ENCODE peak calls at places on chromosomes 3 and 15, in eight cellular contexts. D is left ventricle myocardium inferior, V is cardiac fibroblast, Q is GM13977, L is dorsolateral prefrontal cortex, N is IMR-90, Y is progenitor cell of endocrine pancreas, S is MM.1S. G is an unnamed sample.

GRCh38 chr3:120326784-120327183 is 22.4 kb downstream of the LRRC58 start:
- DNase-seq in Q (no peak), L (no peak), S (no peak), V (no peak), N (no peak), Y (no peak), D (no peak), G (no peak)

GRCh38 chr3:72630614-72631344 is 217.5 kb downstream of the SHQ1 start:
- DNase-seq in N (no peak), L (no peak), Y (no peak), D (no peak), S (no peak), V (no peak), Q (no peak), G (no peak)

GRCh38 chr3:188052229-188052965 is 101.6 kb upstream of the LPP start:
- DNase-seq in Q (no peak), Y (peak; percentile 22), L (peak; percentile 97), D (peak; percentile 83), N (peak; percentile 32), V (peak; percentile 35), S (no peak), G (no peak)

GRCh38 chr3:29079358-29079757 is 201.5 kb upstream of the RBMS3 start:
- DNase-seq in S (no peak), D (no peak), Y (no peak), L (no peak), V (no peak), N (no peak), Q (no peak), G (no peak)

GRCh38 chr3:127560051-127560787 is 30.3 kb downstream of the TPRA1 start:
- DNase-seq in D (no peak), S (no peak), Q (no peak), Y (no peak), N (no peak), L (no peak), V (no peak), G (peak; percentile 26)

GRCh38 chr15:67023517-67024321 is 41.7 kb upstream of the SMAD3 start:
- DNase-seq in L (no peak), N (no peak), Q (no peak), D (no peak), Y (no peak), S (no peak), V (no peak), G (no peak)

GRCh38 chr15:66390670-66391069 is 4.0 kb downstream of the MAP2K1 start:
- DNase-seq in Y (no peak), S (peak; percentile 27), V (peak; percentile 60), L (no peak), D (no peak), N (no peak), Q (peak; percentile 17), G (peak; percentile 23)

GRCh38 chr3:146313411-146314111 is 62.7 kb upstream of the PLSCR4 start:
- DNase-seq in Y (no peak), D (no peak), N (peak; percentile 90), L (no peak), V (peak; percentile 94), S (no peak), Q (no peak), G (no peak)

GRCh38 chr3:76684946-76685345 is 355.0 kb upstream of the ROBO2 start:
- DNase-seq in S (no peak), V (no peak), L (no peak), Y (no peak), Q (no peak), D (no peak), N (no peak), G (no peak)

GRCh38 chr3:160928183-160928718 is 172.2 kb downstream of the PPM1L start:
- DNase-seq in V (no peak), Q (no peak), Y (no peak), N (no peak), S (no peak), L (no peak), D (no peak), G (no peak)

GRCh38 chr15:75840659-75841058 is 2.6 kb upstream of the UBE2Q2 start:
- DNase-seq in D (no peak), Q (no peak), L (no peak), S (no peak), V (peak; percentile 58), N (peak; percentile 75), Y (no peak), G (no peak)

GRCh38 chr3:182755308-182756106 is 37.8 kb upstream of the ATP11B start:
- DNase-seq in Q (no peak), D (no peak), L (no peak), N (peak; percentile 18), S (no peak), V (peak; percentile 31), Y (no peak), G (no peak)

GRCh38 chr3:104198136-104198535 is 1168.6 kb upstream of the ALCAM start:
- DNase-seq in N (no peak), D (no peak), V (no peak), Y (no peak), L (no peak), S (no peak), Q (no peak), G (no peak)

DNA sequence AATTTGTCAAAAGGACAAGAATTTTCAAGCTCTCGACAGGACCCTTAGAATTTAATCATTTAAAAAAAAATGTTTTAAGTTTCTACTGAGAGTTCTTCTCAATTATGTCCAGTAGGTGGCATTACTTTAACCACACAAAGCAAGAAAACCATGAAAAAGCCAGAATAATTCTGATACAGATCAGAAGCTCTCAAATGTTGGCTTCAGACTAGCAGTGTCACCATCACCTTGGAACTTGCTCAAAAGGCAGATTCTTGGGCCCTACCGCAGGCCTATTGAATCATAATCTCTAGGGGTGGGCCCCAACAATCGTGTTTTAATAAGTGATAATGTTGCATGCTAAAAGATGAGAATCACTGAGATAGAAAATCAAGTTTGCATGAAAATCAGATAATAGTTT is 99.5 kb upstream of the KCNMB2 start:
- DNase-seq in L (no peak), V (peak; percentile 76), Q (peak; percentile 54), D (no peak), N (peak; percentile 55), S (peak; percentile 85), Y (no peak), G (no peak)
- TF ChIP-seq CTCF in L (peak; percentile 74), V (peak; percentile 43), Q (peak; percentile 46), D (peak; percentile 69), N (peak; percentile 67), S (peak; percentile 78), Y (peak; percentile 75), G (peak; percentile 46)

DNA sequence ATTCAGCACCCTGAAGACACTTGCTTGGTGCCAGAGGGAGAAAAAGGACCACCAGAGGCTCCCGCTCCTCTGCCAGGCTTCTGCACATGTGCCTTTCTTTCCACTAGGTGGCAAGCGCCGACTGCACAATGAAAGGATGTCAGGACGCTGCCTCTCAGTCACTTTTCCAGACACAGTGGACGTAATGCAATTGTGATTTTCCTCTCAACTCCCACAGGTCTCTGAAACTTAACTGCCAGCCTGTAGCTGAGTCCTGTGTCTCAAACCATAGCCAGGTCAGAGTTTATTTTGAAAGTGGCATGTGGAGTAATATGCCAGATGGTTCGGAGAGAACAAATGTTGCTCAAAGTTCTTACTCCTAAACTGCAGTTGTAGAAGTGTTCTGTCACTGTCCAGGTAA is 162.9 kb downstream of the ITPR1 start:
- DNase-seq in N (peak; percentile 75), L (peak; percentile 78), S (no peak), V (peak; percentile 84), D (peak; percentile 45), Q (peak; percentile 12), Y (peak; percentile 58), G (peak; percentile 30)
- TF ChIP-seq CTCF in N (peak; percentile 97), L (peak; percentile 87), S (peak; percentile 40), V (peak; percentile 95), D (peak; percentile 88), Q (peak; percentile 45), Y (peak; percentile 91), G (peak; percentile 26)

DNA sequence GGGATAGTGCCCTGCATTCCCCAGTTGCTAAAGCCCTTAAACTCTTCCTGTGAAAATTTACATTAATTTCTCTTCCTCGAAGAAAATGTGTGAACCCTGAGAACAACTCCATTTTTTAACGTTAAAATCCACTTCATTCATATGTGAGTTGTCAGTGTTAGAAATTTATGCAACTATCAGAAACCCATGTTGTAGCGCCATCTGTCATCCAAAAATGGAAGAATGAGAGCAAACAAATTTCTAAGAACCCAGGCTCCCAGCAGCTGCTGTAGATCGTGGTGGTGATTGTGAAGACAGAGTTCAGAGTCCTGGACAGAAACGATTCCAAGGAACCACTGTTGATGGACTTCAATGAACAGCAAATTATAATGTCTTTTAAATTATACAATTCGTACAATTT is 179.7 kb upstream of the NDN start:
- DNase-seq in D (no peak), L (no peak), V (no peak), Q (no peak), Y (no peak), N (no peak), S (peak; percentile 65), G (no peak)
- TF ChIP-seq CTCF in D (peak; percentile 28), L (peak; percentile 67), V (no peak), Q (no peak), Y (peak; percentile 34), N (peak; percentile 14), S (peak; percentile 69), G (no peak)

DNA sequence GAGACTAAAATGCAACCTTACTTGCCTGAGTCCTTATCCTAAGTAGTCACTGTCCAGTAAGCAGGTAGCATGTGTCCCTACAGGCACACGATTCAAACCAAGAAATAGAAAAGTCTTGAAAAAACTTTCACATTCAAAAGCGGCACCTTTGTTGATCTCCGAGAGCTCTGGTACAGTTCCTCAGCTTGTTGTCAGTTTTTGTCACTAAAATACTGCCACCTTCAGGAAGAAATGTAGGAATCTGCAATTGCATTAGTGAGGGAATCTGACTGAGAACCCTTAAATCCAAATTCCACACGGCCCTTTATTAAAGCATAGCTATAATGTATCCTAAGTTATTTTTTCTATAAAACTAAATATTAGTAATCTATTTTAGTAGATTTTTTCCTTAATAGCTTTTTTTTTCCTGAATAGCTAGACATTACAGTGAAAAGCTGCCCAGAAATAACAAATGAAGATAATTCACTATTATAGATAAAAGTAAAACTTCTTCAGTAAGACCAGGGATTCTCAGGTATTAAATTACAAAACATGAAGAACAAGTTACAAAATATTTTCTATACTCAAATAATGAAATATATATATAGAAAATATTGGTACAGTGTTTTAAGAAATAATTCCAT is 44.0 kb downstream of the CCDC54 start:
- DNase-seq in V (peak; percentile 85), Q (peak; percentile 43), N (peak; percentile 74), L (no peak), Y (no peak), S (peak; percentile 86), D (no peak), G (peak; percentile 15)
- TF ChIP-seq CTCF in V (peak; percentile 59), Q (peak; percentile 56), N (peak; percentile 75), L (peak; percentile 85), Y (peak; percentile 81), S (peak; percentile 66), D (peak; percentile 85), G (peak; percentile 76)

GRCh38 chr3:74268753-74269152 is 345.7 kb downstream of the CNTN3 start:
- DNase-seq in V (peak; percentile 56), N (peak; percentile 59), S (no peak), D (no peak), Q (no peak), L (no peak), Y (no peak), G (no peak)
- TF ChIP-seq CTCF in V (no peak), N (no peak), S (no peak), D (no peak), Q (no peak), L (no peak), Y (no peak), G (no peak)

G was measured in activated CD8-positive, alpha-beta T cell treated with anti-CD3 and anti-CD28 coated beads for 36 hours.